ENCODE peak calls at places on chromosomes 4 and X, in seven cellular contexts. X is fibroblast of lung, Z is IMR-90, M is GM23338, R is right lobe of liver, E is right atrium auricular region, L is psoas muscle. P is an unnamed sample. For H3K4me1, the result is how much of the 10 kb centered on the place peaks cover.

GRCh38 chrX:134738986-134739744 is 80.9 kb upstream of the PLAC1 start:
- DNase-seq in X (no peak), Z (no peak), M (no peak), R (no peak), E (no peak), L (no peak), P (no peak)

GRCh38 chr4:139317635-139318034 is 15.4 kb upstream of the NDUFC1 start:
- DNase-seq in X (no peak), Z (no peak), M (no peak), R (no peak), E (no peak), L (no peak), P (no peak)

GRCh38 chrX:154040307-154040756 is 20.6 kb upstream of the IRAK1 start:
- DNase-seq in X (peak), Z (peak), M (no peak), R (no peak), E (no peak), L (no peak), P (no peak)

GRCh38 chrX:131626681-131627296 is 82.9 kb downstream of the OR13H1 start:
- DNase-seq in X (peak), Z (no peak), M (peak), R (no peak), E (no peak), L (no peak), P (no peak)

GRCh38 chrX:331145-331771 is 12.7 kb upstream of the GTPBP6 start:
- DNase-seq in X (peak), Z (peak), M (peak), R (peak), E (no peak), L (peak), P (peak)

GRCh38 chr4:170804930-170805329 is 715.2 kb upstream of the AADAT start:
- DNase-seq in X (no peak), Z (no peak), M (no peak), R (peak), E (no peak), L (no peak), P (no peak)

GRCh38 chr4:147965056-147965455 is 233.2 kb downstream of the ARHGAP10 start:
- DNase-seq in X (no peak), Z (no peak), M (no peak), R (no peak), E (no peak), L (no peak), P (no peak)

GRCh38 chr4:40923326-40924095 is 173.8 kb downstream of the NSUN7 start:
- DNase-seq in X (no peak), Z (no peak), M (no peak), R (no peak), E (no peak), L (no peak), P (no peak)

GRCh38 chrX:88613338-88613737 is 133.7 kb upstream of the CPXCR1 start:
- DNase-seq in X (no peak), Z (no peak), M (peak), R (no peak), E (no peak), L (no peak), P (no peak)

GRCh38 chr4:150625033-150625432 is 43.1 kb downstream of the MAB21L2 start:
- DNase-seq in X (no peak), Z (no peak), M (no peak), R (no peak), E (no peak), L (no peak), P (no peak)

GRCh38 chrX:111086521-111087127 is 9.4 kb upstream of the PAK3 start:
- DNase-seq in X (no peak), Z (no peak), M (peak), R (no peak), E (no peak), L (no peak), P (no peak)

GRCh38 chr4:48139688-48140087 is 5.6 kb upstream of the TXK start:
- DNase-seq in X (no peak), Z (peak), M (no peak), R (peak), E (no peak), L (no peak), P (no peak)

GRCh38 chr4:125432078-125432477 is 117.3 kb downstream of the FAT4 start:
- DNase-seq in X (peak), Z (peak), M (peak), R (no peak), E (no peak), L (no peak), P (no peak)

GRCh38 chr4:176778063-176778462 is 14.7 kb downstream of the VEGFC start:
- DNase-seq in X (peak), Z (peak), M (no peak), R (no peak), E (no peak), L (no peak), P (no peak)

GRCh38 chr4:104472766-104473165 is 21.9 kb downstream of the CXXC4 start:
- DNase-seq in X (no peak), Z (no peak), M (no peak), R (no peak), E (no peak), L (no peak), P (no peak)

GRCh38 chr4:16136321-16136720 is 52.5 kb upstream of the PROM1 start:
- DNase-seq in X (peak), Z (no peak), M (no peak), R (no peak), E (no peak), L (no peak), P (no peak)

DNA sequence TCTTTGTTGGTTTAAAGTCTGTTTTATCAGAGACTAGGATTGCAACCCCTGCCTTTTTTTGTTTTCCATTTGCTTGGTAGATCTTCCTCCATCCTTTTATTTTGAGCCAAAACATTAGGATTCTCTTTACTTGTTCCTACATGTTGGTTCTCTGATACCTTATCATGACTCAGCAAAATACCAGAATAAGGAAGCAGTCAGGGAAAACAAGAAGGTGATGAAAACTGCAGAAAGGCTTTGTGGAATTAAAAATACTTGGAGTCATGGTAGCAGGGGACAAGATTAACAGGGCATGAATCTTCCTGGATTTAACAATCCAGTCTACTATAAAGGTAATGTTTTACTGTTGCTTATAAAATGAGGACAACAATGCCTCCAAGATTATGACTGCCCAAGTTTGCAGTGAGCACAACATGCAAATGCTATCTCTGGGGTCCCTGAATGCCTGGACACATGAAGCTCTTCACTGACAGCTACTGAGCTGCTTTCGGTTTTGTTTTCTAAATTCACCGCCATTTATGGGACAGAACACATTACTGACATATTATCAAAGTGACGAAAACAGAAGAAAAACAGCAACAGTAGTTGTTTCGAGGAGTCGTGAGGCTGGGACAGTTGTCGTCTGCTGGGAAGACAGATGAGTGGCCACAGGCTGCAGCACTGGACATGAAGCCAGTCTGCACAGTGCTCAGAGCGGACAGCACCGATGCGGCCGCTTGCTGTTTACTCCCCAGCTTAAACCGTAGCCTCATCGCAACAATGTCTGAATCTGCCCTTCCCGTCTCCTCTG is 174.5 kb upstream of the DKK2 start:
- DNase-seq in X (peak), Z (peak), M (no peak), R (no peak), E (peak), L (no peak), P (no peak)
- H3K27ac ChIP-seq in X (peak), Z (peak), M (no peak), R (no peak), E (no peak), L (no peak), P (no peak)

DNA sequence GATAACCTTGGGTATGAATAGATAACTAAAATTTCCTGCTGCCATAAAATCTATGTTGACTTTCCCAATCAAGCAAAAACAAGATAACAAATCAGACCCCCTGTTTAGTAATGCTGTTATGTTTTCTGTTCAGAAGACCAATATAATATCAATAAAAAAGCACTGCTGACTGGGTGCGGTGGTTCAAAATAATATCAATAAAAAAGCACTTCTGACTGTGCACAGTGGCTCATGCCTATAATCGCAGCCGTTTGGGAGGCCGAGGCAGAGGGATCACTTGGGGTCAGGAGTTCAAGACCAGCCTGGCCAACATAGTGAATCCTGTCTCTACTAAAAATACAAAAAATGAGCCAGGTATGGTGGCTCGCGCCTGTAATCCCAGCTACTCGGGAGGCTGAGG is 36.7 kb downstream of the ANTXR2 start:
- DNase-seq in X (no peak), Z (no peak), M (no peak), R (no peak), E (no peak), L (no peak), P (peak)
- H3K4me1 ChIP-seq in X (under half), Z (under half), M (under half), R (under half), E (under half), L (under half), P (under half)

DNA sequence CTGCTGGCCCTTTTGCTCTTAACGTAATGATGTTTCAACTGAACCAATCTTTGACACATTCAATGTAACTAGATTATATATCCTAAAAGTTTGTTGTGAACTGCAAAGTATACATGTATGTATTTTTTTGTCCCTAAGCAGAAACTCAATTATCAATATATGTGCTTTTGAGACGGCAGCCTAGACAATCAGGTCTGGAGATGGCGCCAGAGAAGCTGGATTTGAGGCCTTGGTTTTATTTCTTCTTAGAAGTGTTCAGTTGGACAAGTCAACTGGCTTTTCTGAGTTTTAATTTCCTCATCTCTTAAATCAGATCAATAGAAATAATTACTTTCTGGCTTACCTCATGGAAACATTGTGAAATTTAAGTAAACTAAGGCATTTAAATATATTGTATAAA is 62.5 kb downstream of the DCAF8L1 start:
- DNase-seq in X (peak), Z (peak), M (peak), R (no peak), E (no peak), L (no peak), P (no peak)
- TF ChIP-seq CTCF in X (peak), Z (peak), M (peak), R (peak), E (no peak), L (no peak), P (no peak)

GRCh38 chrX:119758682-119759332 is 419 bp downstream of the SOWAHD start:
- DNase-seq in X (no peak), Z (no peak), M (peak), R (peak), E (no peak), L (peak), P (peak)

GRCh38 chrX:119759333-119759766 is 962 bp downstream of the SOWAHD start:
- DNase-seq in X (no peak), Z (no peak), M (peak), R (no peak), E (no peak), L (no peak), P (no peak)

GRCh38 chrX:119762718-119763117 is 4.3 kb downstream of the SOWAHD start:
- DNase-seq in X (peak), Z (no peak), M (no peak), R (no peak), E (no peak), L (no peak), P (no peak)

GRCh38 chrX:119757979-119758681 is at the start of gene SOWAHD:
- DNase-seq in X (no peak), Z (no peak), M (peak), R (peak), E (no peak), L (peak), P (peak)

DNA sequence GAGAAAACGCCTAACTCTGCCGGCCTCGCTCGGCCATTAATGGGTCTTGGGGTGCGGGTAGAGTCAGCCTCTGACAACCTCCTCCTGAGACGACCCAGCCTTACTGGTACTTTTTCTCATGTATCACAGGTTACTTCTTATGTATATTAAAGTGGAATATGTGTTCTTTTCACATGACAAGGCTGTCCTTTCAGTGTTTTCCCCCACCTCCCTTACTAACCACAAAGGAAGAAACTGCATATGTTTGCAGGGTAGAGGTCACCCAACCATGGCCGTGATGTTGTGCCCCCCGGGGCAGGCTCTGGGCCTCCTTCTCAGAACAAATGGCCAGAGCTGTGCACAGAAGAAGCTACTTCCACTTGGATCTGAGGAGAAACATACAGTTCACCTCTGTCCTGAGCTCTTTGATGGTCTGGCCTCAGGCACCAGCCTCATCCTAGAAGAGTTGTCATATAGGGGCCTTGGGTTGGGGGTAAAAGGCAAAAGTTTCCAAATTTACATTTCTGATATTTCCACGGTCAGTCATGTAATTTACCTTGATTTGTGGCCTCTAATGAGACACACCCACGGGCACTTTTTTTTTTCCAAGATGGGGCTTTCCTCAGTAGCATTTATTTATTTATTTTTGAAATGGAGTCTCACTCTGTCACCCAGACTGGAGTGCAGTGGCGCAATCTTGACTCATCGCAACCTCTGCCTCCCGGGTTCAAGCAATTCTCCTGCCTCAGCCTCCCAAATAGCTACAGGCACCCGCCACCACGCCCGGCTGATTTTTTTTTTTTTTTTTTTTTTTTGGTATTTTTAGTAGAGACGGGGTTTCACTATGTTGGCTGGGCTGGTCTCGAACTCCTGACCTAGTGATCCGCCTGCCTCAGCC is 1.9 kb downstream of the SOWAHD start:
- DNase-seq in X (no peak), Z (no peak), M (no peak), R (no peak), E (no peak), L (no peak), P (no peak)
- H3K27ac ChIP-seq in X (no peak), Z (no peak), M (no peak), R (no peak), E (no peak), L (no peak), P (no peak)

DNA sequence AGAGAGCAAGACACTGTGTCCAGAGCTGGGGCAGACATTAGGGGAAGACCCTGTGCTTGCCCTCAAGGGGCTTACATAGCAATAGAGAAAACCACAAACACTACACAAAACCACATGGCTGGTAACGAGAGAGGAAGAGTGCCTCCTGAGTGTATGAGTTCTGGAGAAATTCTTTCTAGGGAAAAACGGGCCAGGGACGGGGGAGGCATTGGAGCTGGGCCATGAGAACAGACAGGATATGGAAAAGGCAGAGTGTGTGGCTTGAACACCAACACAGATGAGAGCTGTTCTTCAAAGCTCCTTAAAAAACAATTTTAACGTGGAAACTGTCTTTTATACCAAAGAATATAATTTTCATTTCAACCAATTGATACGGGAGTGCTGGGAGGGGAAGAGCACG is 42.7 kb downstream of the RASGEF1B start:
- DNase-seq in X (no peak), Z (no peak), M (no peak), R (no peak), E (no peak), L (no peak), P (no peak)
- H3K4me1 ChIP-seq in X (under half), Z (under half), M (under half), R (under half), E (under half), L (under half), P (under half)

GRCh38 chr4:146291313-146291712 is 77.0 kb downstream of the REELD1 start:
- DNase-seq in X (no peak), Z (no peak), M (peak), R (no peak), E (no peak), L (no peak), P (no peak)
- TF ChIP-seq CTCF in X (no peak), Z (no peak), M (no peak), R (no peak), E (no peak), L (no peak), P (no peak)